ENCODE peak calls at places on chromosomes 11 and 22, in five cellular contexts. A is GM12865, K is astrocyte of the cerebellum, V is AG08396, N is MM.1S. Z is an unnamed sample.

GRCh38 chr11:21625982-21626381 is 566.9 kb upstream of the ANO5 start:
- DNase-seq in V (no peak), N (peak), A (no peak), K (peak), Z (no peak)

GRCh38 chr22:41285441-41285819 is 557 bp downstream of the RANGAP1 start:
- DNase-seq in K (peak), N (peak), A (peak), V (peak), Z (peak)

GRCh38 chr11:11407065-11407737 is 54.2 kb upstream of the CSNK2A3 start:
- DNase-seq in A (no peak), V (no peak), N (no peak), K (no peak), Z (no peak)

GRCh38 chr11:2576116-2576515 is 123.7 kb downstream of the KCNQ1OT1 start:
- DNase-seq in V (no peak), K (no peak), A (no peak), N (no peak), Z (no peak)

GRCh38 chr11:61575886-61576516 is 4.9 kb downstream of the SYT7 start:
- DNase-seq in K (no peak), V (no peak), N (no peak), A (no peak), Z (no peak)

GRCh38 chr11:33652407-33652806 is 48.2 kb downstream of the C11orf91 start:
- DNase-seq in A (no peak), K (no peak), V (no peak), N (no peak), Z (no peak)

GRCh38 chr22:19958083-19959042 is 16.7 kb upstream of the TXNRD2 start:
- DNase-seq in N (no peak), K (no peak), V (peak), A (no peak), Z (no peak)

GRCh38 chr11:23236846-23237550 is 376.7 kb upstream of the CCDC179 start:
- DNase-seq in A (no peak), N (no peak), K (no peak), V (no peak), Z (peak)

GRCh38 chr11:129372609-129373488 is 2.8 kb upstream of the BARX2 start:
- DNase-seq in V (peak), A (no peak), N (no peak), K (no peak), Z (no peak)

GRCh38 chr11:44728491-44728910 is 1.7 kb downstream of the TSPAN18 start:
- DNase-seq in A (no peak), V (no peak), K (no peak), N (no peak), Z (no peak)

GRCh38 chr11:9347100-9347499 is 32.7 kb upstream of the TMEM41B start:
- DNase-seq in K (no peak), A (no peak), V (no peak), N (no peak), Z (no peak)

GRCh38 chr22:44142421-44143116 is 38.2 kb upstream of the PARVG start:
- DNase-seq in V (no peak), N (no peak), K (no peak), A (no peak), Z (no peak)

GRCh38 chr11:46386674-46387073 is 4.9 kb downstream of the CHRM4 start:
- DNase-seq in V (peak), N (no peak), A (no peak), K (no peak), Z (no peak)

GRCh38 chr22:45317551-45318167 is 7.9 kb downstream of the FAM118A start:
- DNase-seq in N (no peak), A (no peak), V (peak), K (no peak), Z (no peak)

GRCh38 chr22:40396882-40397281 is 26.5 kb downstream of the SGSM3 start:
- DNase-seq in N (no peak), K (peak), A (no peak), V (no peak), Z (peak)

GRCh38 chr11:83051760-83052671 is 19.7 kb downstream of the RAB30 start:
- DNase-seq in K (peak), N (no peak), V (peak), A (no peak), Z (peak)

GRCh38 chr11:109305009-109305408 is 117.0 kb upstream of the C11orf87 start:
- DNase-seq in N (no peak), A (no peak), K (no peak), V (no peak), Z (no peak)

GRCh38 chr11:4035985-4036384 is 58.6 kb upstream of the RRM1 start:
- DNase-seq in A (no peak), N (no peak), V (no peak), K (no peak), Z (no peak)

GRCh38 chr11:62788991-62789390 is 1.8 kb downstream of the TMEM179B start:
- DNase-seq in A (no peak), N (no peak), V (no peak), K (no peak), Z (no peak)

GRCh38 chr11:19730373-19730772 is 17.7 kb downstream of the NAV2 start:
- DNase-seq in A (no peak), N (no peak), V (no peak), K (no peak), Z (no peak)

GRCh38 chr11:9755561-9755960 is 91.7 kb downstream of the SWAP70 start:
- DNase-seq in K (peak), N (no peak), A (no peak), V (peak), Z (no peak)

GRCh38 chr22:31490496-31490925 is 869 bp upstream of the EIF4ENIF1 start:
- DNase-seq in V (peak), A (peak), K (peak), N (peak), Z (peak)

GRCh38 chr11:118650366-118650765 is 29.1 kb downstream of the TREH start:
- DNase-seq in K (no peak), N (no peak), V (no peak), A (no peak), Z (no peak)

GRCh38 chr11:57205046-57205671 is 23.4 kb downstream of the LRRC55 start:
- DNase-seq in A (no peak), N (no peak), K (peak), V (peak), Z (no peak)

GRCh38 chr11:94563176-94563847 is 3.9 kb upstream of the PIWIL4 start:
- DNase-seq in A (no peak), N (no peak), K (no peak), V (peak), Z (no peak)

GRCh38 chr11:36492724-36493304 is 17.3 kb downstream of the TRAF6 start:
- DNase-seq in A (peak), V (peak), K (no peak), N (peak), Z (no peak)

GRCh38 chr22:25399649-25400151 is 164.8 kb upstream of the GRK3 start:
- DNase-seq in N (no peak), K (no peak), V (no peak), A (no peak), Z (no peak)

GRCh38 chr11:111155021-111155420 is 90.5 kb upstream of the POU2AF2 start:
- DNase-seq in A (no peak), V (no peak), K (no peak), N (no peak), Z (no peak)

Z was measured in skeletal muscle cell.